ENCODE peak calls at places on chromosome 10, in five cellular contexts. G is H1, L is NCI-H2029 treated with DMSO at 0.1 percent for 48 hours, A is IMR-90, J is nephron progenitor cell. C is an unnamed sample.

GRCh38 chr10:124677871-124678565 is 66.2 kb downstream of the FAM53B start:
- DNase-seq in A (peak; percentile 38), G (no peak), J (no peak), L (no peak), C (no peak)

GRCh38 chr10:3668276-3668960 is 116.6 kb downstream of the KLF6 start:
- DNase-seq in G (peak; percentile 47), A (peak; percentile 84), J (peak; percentile 16), L (no peak), C (no peak)

GRCh38 chr10:68242051-68242450 is 10.1 kb upstream of the ATOH7 start:
- DNase-seq in G (no peak), L (no peak), A (no peak), J (no peak), C (no peak)

GRCh38 chr10:73892314-73893080 is 18.1 kb upstream of the CAMK2G start:
- DNase-seq in J (no peak), A (peak; percentile 72), L (no peak), G (no peak), C (no peak)

GRCh38 chr10:122350893-122351292 is 23.6 kb upstream of the PLEKHA1 start:
- DNase-seq in A (no peak), G (no peak), L (no peak), J (no peak), C (no peak)

GRCh38 chr10:112966191-112966855 is 16.3 kb downstream of the TCF7L2 start:
- DNase-seq in L (peak; percentile 51), A (no peak), J (no peak), G (no peak), C (no peak)

GRCh38 chr10:97494863-97495506 is 3.2 kb downstream of the MMS19 start:
- DNase-seq in A (peak; percentile 49), J (no peak), G (no peak), L (no peak), C (no peak)

GRCh38 chr10:117107280-117107679 is 30.8 kb downstream of the VAX1 start:
- DNase-seq in G (no peak), J (no peak), A (no peak), L (no peak), C (no peak)

GRCh38 chr10:106897631-106898161 is 266.8 kb downstream of the SORCS1 start:
- DNase-seq in L (no peak), J (no peak), G (no peak), A (no peak), C (no peak)

GRCh38 chr10:17033529-17034250 is 95.9 kb downstream of the CUBN start:
- DNase-seq in L (no peak), A (peak; percentile 72), G (no peak), J (no peak), C (no peak)

GRCh38 chr10:29554660-29555059 is 80.1 kb downstream of the SVIL start:
- DNase-seq in L (no peak), J (no peak), A (peak; percentile 43), G (no peak), C (no peak)

GRCh38 chr10:71708301-71708703 is 11.3 kb downstream of the C10orf105 start:
- DNase-seq in A (no peak), G (peak; percentile 62), J (peak; percentile 92), L (no peak), C (peak; percentile 67)

GRCh38 chr10:119726291-119727261 is 726 bp downstream of the INPP5F start:
- DNase-seq in L (no peak), J (peak; percentile 82), A (no peak), G (no peak), C (no peak)

GRCh38 chr10:73950569-73950968 is 39.6 kb downstream of the PLAU start:
- DNase-seq in J (no peak), L (no peak), A (no peak), G (no peak), C (no peak)

GRCh38 chr10:71401056-71401455 is 4.3 kb downstream of the CDH23 start:
- DNase-seq in A (no peak), J (no peak), G (no peak), L (no peak), C (no peak)

GRCh38 chr10:64682043-64682442 is 1160.8 kb downstream of the REEP3 start:
- DNase-seq in A (no peak), G (no peak), L (no peak), J (no peak), C (no peak)

GRCh38 chr10:5782174-5782573 is 31.1 kb downstream of the GDI2 start:
- DNase-seq in J (no peak), A (no peak), L (no peak), G (no peak), C (no peak)

GRCh38 chr10:63120554-63120953 is 12.6 kb upstream of the NRBF2 start:
- DNase-seq in L (no peak), A (peak; percentile 90), G (no peak), J (no peak), C (no peak)